ENCODE peak calls at places on chromosome 13, in four cellular contexts. C, M, U and E are unnamed samples.

GRCh38 chr13:91554101-91554500 is 155.7 kb downstream of the GPC5 start:
- DNase-seq in U (no peak), M (no peak), C (no peak), E (no peak)

GRCh38 chr13:110490009-110490770 is 71.3 kb downstream of the RAB20 start:
- DNase-seq in C (no peak), U (no peak), M (peak), E (no peak)

GRCh38 chr13:62910541-62910940 is 1494.9 kb upstream of the PCDH20 start:
- DNase-seq in M (no peak), U (no peak), C (no peak), E (no peak)

GRCh38 chr13:75996582-75996981 is 360.5 kb downstream of the LMO7 start:
- DNase-seq in U (no peak), M (no peak), C (no peak), E (no peak)

GRCh38 chr13:99086869-99087129 is 108.9 kb upstream of the DOCK9 start:
- DNase-seq in M (peak), C (no peak), U (no peak), E (no peak)

GRCh38 chr13:75787249-75787940 is 151.3 kb downstream of the LMO7 start:
- DNase-seq in U (no peak), C (no peak), M (no peak), E (no peak)

GRCh38 chr13:49315036-49315565 is 67.4 kb downstream of the CDADC1 start:
- DNase-seq in C (no peak), U (no peak), M (no peak), E (no peak)

GRCh38 chr13:33671560-33671959 is 146.4 kb upstream of the RFC3 start:
- DNase-seq in C (no peak), M (no peak), U (no peak), E (no peak)

GRCh38 chr13:67775359-67775758 is 545.2 kb upstream of the PCDH9 start:
- DNase-seq in M (no peak), U (no peak), C (no peak), E (no peak)

GRCh38 chr13:108915095-108915633 is 285.8 kb downstream of the MYO16 start:
- DNase-seq in C (no peak), U (peak), M (no peak), E (peak)

GRCh38 chr13:98451676-98452105 is 125.2 kb downstream of the STK24 start:
- DNase-seq in C (no peak), M (no peak), U (no peak), E (no peak)

GRCh38 chr13:106349080-106349841 is 186.2 kb downstream of the EFNB2 start:
- DNase-seq in M (no peak), U (peak), C (no peak), E (no peak)

GRCh38 chr13:39317284-39317683 is 279.0 kb downstream of the NHLRC3 start:
- DNase-seq in U (no peak), M (no peak), C (no peak), E (no peak)

GRCh38 chr13:87234981-87235380 is 436.2 kb upstream of the SLITRK5 start:
- DNase-seq in U (no peak), M (no peak), C (no peak), E (no peak)

GRCh38 chr13:59409211-59409610 is 754.5 kb downstream of the DIAPH3 start:
- DNase-seq in U (no peak), C (no peak), M (peak), E (no peak)

GRCh38 chr13:70183041-70183440 is 74.8 kb upstream of the KLHL1 start:
- DNase-seq in M (no peak), U (no peak), C (no peak), E (no peak)

GRCh38 chr13:111156421-111156820 is 41.3 kb downstream of the ARHGEF7 start:
- DNase-seq in C (no peak), U (no peak), M (no peak), E (no peak)

GRCh38 chr13:30882996-30883766 is 22.9 kb upstream of the MEDAG start:
- DNase-seq in U (no peak), M (no peak), C (no peak), E (no peak)

GRCh38 chr13:29165216-29165615 is 345.1 kb downstream of the MTUS2 start:
- DNase-seq in U (no peak), C (no peak), M (no peak), E (no peak)

GRCh38 chr13:50969691-50970090 is 60.1 kb downstream of the RNASEH2B start:
- DNase-seq in M (no peak), C (no peak), U (peak), E (no peak)

GRCh38 chr13:49410006-49410405 is 33.9 kb downstream of the CAB39L start:
- DNase-seq in M (no peak), U (no peak), C (no peak), E (no peak)

GRCh38 chr13:107329991-107330390 is 762.1 kb upstream of the ARGLU1 start:
- DNase-seq in U (peak), C (no peak), M (no peak), E (no peak)

GRCh38 chr13:95559100-95559499 is 6.6 kb downstream of the CLDN10 start:
- DNase-seq in C (no peak), M (no peak), U (no peak), E (no peak)

GRCh38 chr13:45325806-45326205 is 15.2 kb downstream of the TPT1 start:
- DNase-seq in M (peak), U (peak), C (no peak), E (no peak)

GRCh38 chr13:77784531-77784930 is 87.0 kb downstream of the SLAIN1 start:
- DNase-seq in C (no peak), M (no peak), U (no peak), E (no peak)

GRCh38 chr13:107117327-107118012 is 549.5 kb upstream of the ARGLU1 start:
- DNase-seq in M (no peak), U (no peak), C (no peak), E (no peak)

GRCh38 chr13:55464222-55464621 is 1676.5 kb upstream of the PRR20A start:
- DNase-seq in M (no peak), U (peak), C (no peak), E (no peak)

GRCh38 chr13:106212436-106213010 is 322.9 kb downstream of the EFNB2 start:
- DNase-seq in M (no peak), C (no peak), U (no peak), E (no peak)

GRCh38 chr13:42707003-42707402 is 74.4 kb upstream of the FAM216B start:
- DNase-seq in C (no peak), U (no peak), M (no peak), E (no peak)

GRCh38 chr13:92842145-92842544 is 384.5 kb upstream of the GPC6 start:
- DNase-seq in C (no peak), M (no peak), U (no peak), E (no peak)

GRCh38 chr13:99736541-99736940 is 235.0 kb downstream of the ZIC5 start:
- DNase-seq in M (no peak), C (no peak), U (peak), E (no peak)

GRCh38 chr13:50334092-50334778 is 319.0 kb downstream of the KCNRG start:
- DNase-seq in C (no peak), M (peak), U (no peak), E (no peak)

GRCh38 chr13:50809133-50810090 is 34.1 kb downstream of the DLEU7 start:
- DNase-seq in C (no peak), U (no peak), M (no peak), E (no peak)

GRCh38 chr13:112226320-112227002 is 149.7 kb upstream of the SPACA7 start:
- DNase-seq in M (no peak), C (no peak), U (no peak), E (no peak)

GRCh38 chr13:38624822-38625221 is 62.1 kb upstream of the FREM2 start:
- DNase-seq in M (no peak), C (no peak), U (no peak), E (no peak)

GRCh38 chr13:102197193-102197592 is 204.7 kb downstream of the FGF14 start:
- DNase-seq in M (no peak), C (no peak), U (no peak), E (peak)

GRCh38 chr13:110133425-110134235 is 173.3 kb downstream of the COL4A1 start:
- DNase-seq in U (no peak), M (no peak), C (no peak), E (no peak)

GRCh38 chr13:19150712-19151228 is 30.9 kb downstream of the TUBA3C start:
- DNase-seq in C (no peak), U (no peak), M (peak), E (no peak)

GRCh38 chr13:23440821-23441608 is 7.5 kb upstream of the SACS start:
- DNase-seq in C (no peak), M (no peak), U (no peak), E (no peak)

DNA sequence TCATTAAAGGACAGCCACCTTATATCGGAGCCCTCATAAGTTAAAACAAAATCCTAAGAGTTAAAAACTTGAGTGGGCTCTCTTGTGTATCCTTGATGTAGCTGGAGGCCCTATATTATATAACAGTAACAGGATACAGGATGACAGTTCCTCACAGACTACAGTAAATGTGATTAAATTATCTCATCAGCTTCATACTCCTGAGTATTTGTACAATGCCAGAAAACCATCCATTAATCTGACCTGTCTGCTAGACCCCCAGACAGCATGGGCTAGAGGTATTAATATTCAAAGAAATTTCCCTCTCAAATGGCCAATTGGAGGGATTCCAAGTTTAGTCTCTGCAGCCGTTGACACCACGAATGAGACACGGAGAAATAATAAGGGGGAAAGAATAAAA is 155.7 kb upstream of the KLF12 start:
- DNase-seq in C (no peak), U (no peak), M (no peak), E (no peak)
- TF ChIP-seq CTCF in C (no peak), U (no peak), M (no peak), E (no peak)

GRCh38 chr13:40777957-40778235 is 6.9 kb upstream of the MRPS31 start:
- DNase-seq in U (no peak), C (no peak), M (no peak), E (no peak)

GRCh38 chr13:40779049-40779448 is 8.1 kb upstream of the MRPS31 start:
- DNase-seq in U (no peak), M (no peak), C (no peak), E (no peak)

GRCh38 chr13:40776681-40777165 is 5.7 kb upstream of the MRPS31 start:
- DNase-seq in M (no peak), C (peak), U (no peak), E (peak)

GRCh38 chr13:40776232-40776631 is 5.2 kb upstream of the MRPS31 start:
- DNase-seq in C (no peak), M (no peak), U (no peak), E (no peak)

DNA sequence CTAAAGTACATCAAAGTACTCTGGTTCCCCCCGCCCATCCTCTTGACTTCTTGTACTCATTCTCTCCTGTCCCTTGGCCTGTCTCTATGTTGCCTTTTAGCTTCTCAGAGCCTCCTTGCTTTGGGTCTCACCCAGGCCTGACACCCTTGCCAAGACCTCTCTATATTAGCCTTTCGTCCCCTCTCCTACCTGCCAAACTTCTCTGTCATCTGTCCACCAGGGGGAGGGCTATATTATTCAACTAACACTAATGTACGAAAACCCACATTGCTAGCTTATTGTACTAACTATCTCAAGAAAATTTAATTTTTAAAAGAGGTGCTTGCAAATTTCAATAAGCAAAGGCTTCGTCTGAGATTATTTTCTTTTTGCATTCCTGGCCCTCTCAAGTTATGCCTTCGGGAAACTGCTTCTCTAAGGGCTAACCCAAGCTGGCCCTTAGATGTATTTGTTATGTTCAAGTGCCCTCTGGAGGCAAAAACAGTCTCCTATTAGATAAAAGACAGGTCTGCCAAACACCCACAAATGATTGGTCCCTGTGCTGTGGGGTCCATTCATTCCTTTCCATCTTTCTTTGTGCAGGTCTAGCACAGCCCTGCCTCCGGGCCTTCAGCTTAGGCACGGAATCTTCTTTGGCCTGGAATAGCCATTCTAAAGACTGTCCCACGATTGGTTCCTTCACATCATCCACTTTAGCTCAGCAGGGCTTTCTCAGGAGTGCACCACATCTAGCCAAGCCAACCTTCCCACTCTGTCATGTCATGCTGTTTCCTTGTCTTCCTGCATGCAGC is 6.4 kb upstream of the MRPS31 start:
- DNase-seq in C (peak), M (no peak), U (peak), E (peak)
- H3K4me3 ChIP-seq in C (no peak), M (no peak), U (peak), E (peak)

DNA sequence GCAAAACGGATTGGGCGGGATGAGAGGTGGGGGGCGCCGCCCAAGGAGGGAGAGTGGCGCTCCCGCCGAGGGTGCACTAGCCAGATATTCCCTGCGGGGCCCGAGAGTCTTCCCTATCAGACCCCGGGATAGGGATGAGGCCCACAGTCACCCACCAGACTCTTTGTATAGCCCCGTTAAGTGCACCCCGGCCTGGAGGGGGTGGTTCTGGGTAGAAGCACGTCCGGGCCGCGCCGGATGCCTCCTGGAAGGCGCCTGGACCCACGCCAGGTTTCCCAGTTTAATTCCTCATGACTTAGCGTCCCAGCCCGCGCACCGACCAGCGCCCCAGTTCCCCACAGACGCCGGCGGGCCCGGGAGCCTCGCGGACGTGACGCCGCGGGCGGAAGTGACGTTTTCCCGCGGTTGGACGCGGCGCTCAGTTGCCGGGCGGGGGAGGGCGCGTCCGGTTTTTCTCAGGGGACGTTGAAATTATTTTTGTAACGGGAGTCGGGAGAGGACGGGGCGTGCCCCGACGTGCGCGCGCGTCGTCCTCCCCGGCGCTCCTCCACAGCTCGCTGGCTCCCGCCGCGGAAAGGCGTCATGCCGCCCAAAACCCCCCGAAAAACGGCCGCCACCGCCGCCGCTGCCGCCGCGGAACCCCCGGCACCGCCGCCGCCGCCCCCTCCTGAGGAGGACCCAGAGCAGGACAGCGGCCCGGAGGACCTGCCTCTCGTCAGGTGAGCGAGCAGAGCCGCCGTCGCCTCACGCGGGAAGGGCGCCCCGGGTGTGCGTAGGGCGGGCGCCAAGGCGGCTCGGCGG is at the start of gene RB1:
- DNase-seq in U (peak), M (peak), C (peak), E (peak)
- TF ChIP-seq CTCF in U (no peak), M (no peak), C (no peak), E (no peak)

DNA sequence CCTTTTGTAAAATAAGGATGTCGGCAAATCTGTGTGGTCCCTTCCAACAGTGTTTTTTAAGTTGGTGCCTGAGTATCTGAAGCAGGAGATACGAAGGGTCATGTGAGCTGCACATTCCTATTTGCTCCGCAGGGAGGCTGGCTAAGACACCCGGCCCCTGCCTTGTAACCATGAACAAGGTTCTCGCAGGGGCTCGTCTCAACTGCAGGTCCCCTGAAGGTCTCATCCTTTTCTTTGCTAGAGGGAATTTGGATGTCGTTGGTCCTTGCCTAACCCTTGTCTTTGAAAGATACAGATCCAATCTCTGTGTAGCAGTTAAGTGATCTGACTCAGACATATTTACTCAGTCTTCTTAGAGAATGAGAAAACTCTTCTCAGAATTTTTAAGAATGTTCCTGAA is 64.4 kb downstream of the LRCH1 start:
- DNase-seq in M (no peak), U (no peak), C (no peak), E (no peak)
- H3K4me3 ChIP-seq in M (no peak), U (no peak), C (no peak), E (no peak)

GRCh38 chr13:72293206-72293605 is 426.2 kb upstream of the DACH1 start:
- DNase-seq in U (no peak), C (no peak), M (no peak), E (no peak)

GRCh38 chr13:72295173-72295572 is 428.2 kb upstream of the DACH1 start:
- DNase-seq in C (no peak), U (no peak), M (no peak), E (no peak)

GRCh38 chr13:72296246-72296645 is 429.2 kb upstream of the DACH1 start:
- DNase-seq in M (no peak), U (no peak), C (no peak), E (no peak)

DNA sequence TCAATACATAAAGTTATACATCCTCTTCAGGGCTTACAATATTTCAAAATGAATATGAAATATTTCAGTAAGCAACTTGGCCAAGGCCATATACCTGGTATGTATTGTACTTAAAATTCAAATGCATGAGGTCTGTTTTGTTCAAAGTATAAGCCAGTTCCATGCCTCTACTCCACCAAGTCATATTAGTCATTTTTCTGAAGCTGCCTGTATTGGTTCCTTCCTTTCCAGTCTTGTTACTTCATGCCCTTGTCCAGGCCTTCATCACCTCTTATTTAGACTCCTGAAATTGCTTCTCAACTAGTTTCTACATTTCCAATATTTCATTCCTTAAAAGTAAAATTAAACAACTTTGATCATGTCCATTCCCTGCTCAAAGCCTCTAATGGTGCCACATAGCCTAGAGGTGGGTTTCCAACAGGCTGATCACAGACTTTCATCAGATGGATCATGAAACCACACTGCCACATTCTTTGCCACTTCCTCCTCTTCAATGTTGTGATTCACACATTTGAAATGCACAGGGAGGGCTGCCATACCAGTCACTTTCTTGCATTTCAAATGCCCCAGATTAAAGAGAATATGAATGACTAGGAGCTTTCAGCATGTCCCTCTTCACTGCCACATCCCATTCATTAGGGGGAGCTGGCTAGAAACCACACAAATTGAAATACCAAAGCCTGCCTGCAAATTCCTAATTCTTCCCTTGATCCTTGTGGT is 424.1 kb upstream of the DACH1 start:
- DNase-seq in C (no peak), U (no peak), M (no peak), E (no peak)
- TF ChIP-seq CTCF in C (no peak), U (no peak), M (no peak), E (no peak)

GRCh38 chr13:26503826-26504594 is 53.5 kb upstream of the WASF3 start:
- DNase-seq in C (no peak), M (no peak), U (no peak), E (no peak)

GRCh38 chr13:26509491-26509890 is 48.0 kb upstream of the WASF3 start:
- DNase-seq in M (no peak), U (no peak), C (no peak), E (no peak)

GRCh38 chr13:26513931-26514330 is 43.6 kb upstream of the WASF3 start:
- DNase-seq in U (no peak), C (no peak), M (no peak), E (no peak)

DNA sequence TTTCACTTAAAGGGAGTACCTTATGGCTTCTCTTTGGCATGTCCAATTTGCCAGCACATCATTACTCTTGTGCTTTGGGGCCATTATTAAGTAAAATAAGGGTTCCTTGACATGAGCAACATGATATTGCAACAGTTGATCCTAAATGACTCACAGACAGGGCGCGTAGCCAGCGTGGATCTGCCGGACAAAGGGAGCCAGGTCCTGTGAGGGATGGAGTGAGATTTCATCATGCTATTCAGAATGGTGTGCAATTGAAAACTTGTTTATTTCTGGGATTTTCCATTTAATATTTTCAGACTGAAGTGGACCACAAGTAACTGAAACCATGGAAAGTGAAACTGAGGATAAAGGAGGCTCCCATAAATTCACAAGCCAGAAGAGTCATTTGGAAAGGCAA is 48.6 kb upstream of the WASF3 start:
- DNase-seq in C (no peak), M (peak), U (no peak), E (no peak)
- H3K4me3 ChIP-seq in C (no peak), M (no peak), U (no peak), E (no peak)